ENCODE peak calls at places on chromosome 6, in ten cellular contexts. One of them, this sample, is unnamed.

GRCh38 chr6:154164397-154164796 is 125.4 kb downstream of the OPRM1 start:
- DNase-seq in stimulated activated CD4-positive, alpha-beta T cell treated with anti-CD3 and anti-CD28 coated beads, Interleukin-1b, Interleukin-23, amount 100 ng/mL, for 48 hours: no peak
- DNase-seq in skeletal muscle cell: peak
- DNase-seq in midbrain: peak
- DNase-seq in NCI-H1092: no peak
- DNase-seq in HTR-8/SVneo: no peak
- DNase-seq in GOT3: no peak
- DNase-seq in activated CD4-positive, alpha-beta T cell treated with anti-CD3 and anti-CD28 coated beads for 48 hours: no peak
- DNase-seq in naive B cell: no peak
- DNase-seq in SW 1271: no peak
- DNase-seq in this sample: no peak

GRCh38 chr6:35370124-35370741 is 27.9 kb downstream of the PPARD start:
- DNase-seq in stimulated activated CD4-positive, alpha-beta T cell treated with anti-CD3 and anti-CD28 coated beads, Interleukin-1b, Interleukin-23, amount 100 ng/mL, for 48 hours: peak
- DNase-seq in skeletal muscle cell: peak
- DNase-seq in midbrain: peak
- DNase-seq in NCI-H1092: no peak
- DNase-seq in HTR-8/SVneo: peak
- DNase-seq in GOT3: peak
- DNase-seq in activated CD4-positive, alpha-beta T cell treated with anti-CD3 and anti-CD28 coated beads for 48 hours: peak
- DNase-seq in naive B cell: peak
- DNase-seq in SW 1271: peak
- DNase-seq in this sample: no peak

GRCh38 chr6:111938710-111939109 is 65.5 kb upstream of the FYN start:
- DNase-seq in stimulated activated CD4-positive, alpha-beta T cell treated with anti-CD3 and anti-CD28 coated beads, Interleukin-1b, Interleukin-23, amount 100 ng/mL, for 48 hours: no peak
- DNase-seq in skeletal muscle cell: peak
- DNase-seq in midbrain: no peak
- DNase-seq in NCI-H1092: no peak
- DNase-seq in HTR-8/SVneo: no peak
- DNase-seq in GOT3: no peak
- DNase-seq in activated CD4-positive, alpha-beta T cell treated with anti-CD3 and anti-CD28 coated beads for 48 hours: no peak
- DNase-seq in naive B cell: no peak
- DNase-seq in SW 1271: no peak
- DNase-seq in this sample: no peak

GRCh38 chr6:134175532-134176282 is 123.3 kb upstream of the SLC2A12 start:
- DNase-seq in stimulated activated CD4-positive, alpha-beta T cell treated with anti-CD3 and anti-CD28 coated beads, Interleukin-1b, Interleukin-23, amount 100 ng/mL, for 48 hours: peak
- DNase-seq in skeletal muscle cell: no peak
- DNase-seq in midbrain: peak
- DNase-seq in NCI-H1092: no peak
- DNase-seq in HTR-8/SVneo: no peak
- DNase-seq in GOT3: peak
- DNase-seq in activated CD4-positive, alpha-beta T cell treated with anti-CD3 and anti-CD28 coated beads for 48 hours: peak
- DNase-seq in naive B cell: peak
- DNase-seq in SW 1271: peak
- DNase-seq in this sample: no peak

GRCh38 chr6:128919412-128919811 is 36.5 kb downstream of the LAMA2 start:
- DNase-seq in stimulated activated CD4-positive, alpha-beta T cell treated with anti-CD3 and anti-CD28 coated beads, Interleukin-1b, Interleukin-23, amount 100 ng/mL, for 48 hours: no peak
- DNase-seq in skeletal muscle cell: no peak
- DNase-seq in midbrain: no peak
- DNase-seq in NCI-H1092: no peak
- DNase-seq in HTR-8/SVneo: no peak
- DNase-seq in GOT3: no peak
- DNase-seq in activated CD4-positive, alpha-beta T cell treated with anti-CD3 and anti-CD28 coated beads for 48 hours: no peak
- DNase-seq in naive B cell: no peak
- DNase-seq in SW 1271: no peak
- DNase-seq in this sample: no peak

GRCh38 chr6:41066867-41067304 is 5.3 kb downstream of the OARD1 start:
- DNase-seq in stimulated activated CD4-positive, alpha-beta T cell treated with anti-CD3 and anti-CD28 coated beads, Interleukin-1b, Interleukin-23, amount 100 ng/mL, for 48 hours: peak
- DNase-seq in skeletal muscle cell: peak
- DNase-seq in midbrain: peak
- DNase-seq in NCI-H1092: peak
- DNase-seq in HTR-8/SVneo: peak
- DNase-seq in GOT3: peak
- DNase-seq in activated CD4-positive, alpha-beta T cell treated with anti-CD3 and anti-CD28 coated beads for 48 hours: peak
- DNase-seq in naive B cell: peak
- DNase-seq in SW 1271: peak
- DNase-seq in this sample: peak

GRCh38 chr6:144434308-144434990 is 149.3 kb downstream of the UTRN start:
- DNase-seq in stimulated activated CD4-positive, alpha-beta T cell treated with anti-CD3 and anti-CD28 coated beads, Interleukin-1b, Interleukin-23, amount 100 ng/mL, for 48 hours: no peak
- DNase-seq in skeletal muscle cell: peak
- DNase-seq in midbrain: no peak
- DNase-seq in NCI-H1092: no peak
- DNase-seq in HTR-8/SVneo: peak
- DNase-seq in GOT3: no peak
- DNase-seq in activated CD4-positive, alpha-beta T cell treated with anti-CD3 and anti-CD28 coated beads for 48 hours: no peak
- DNase-seq in naive B cell: no peak
- DNase-seq in SW 1271: peak
- DNase-seq in this sample: no peak

GRCh38 chr6:2363211-2363610 is 117.8 kb upstream of the GMDS start:
- DNase-seq in stimulated activated CD4-positive, alpha-beta T cell treated with anti-CD3 and anti-CD28 coated beads, Interleukin-1b, Interleukin-23, amount 100 ng/mL, for 48 hours: no peak
- DNase-seq in skeletal muscle cell: no peak
- DNase-seq in midbrain: no peak
- DNase-seq in NCI-H1092: no peak
- DNase-seq in HTR-8/SVneo: no peak
- DNase-seq in GOT3: no peak
- DNase-seq in activated CD4-positive, alpha-beta T cell treated with anti-CD3 and anti-CD28 coated beads for 48 hours: no peak
- DNase-seq in naive B cell: no peak
- DNase-seq in SW 1271: no peak
- DNase-seq in this sample: no peak

GRCh38 chr6:6039946-6040509 is 33.3 kb upstream of the NRN1 start:
- DNase-seq in stimulated activated CD4-positive, alpha-beta T cell treated with anti-CD3 and anti-CD28 coated beads, Interleukin-1b, Interleukin-23, amount 100 ng/mL, for 48 hours: no peak
- DNase-seq in skeletal muscle cell: no peak
- DNase-seq in midbrain: no peak
- DNase-seq in NCI-H1092: no peak
- DNase-seq in HTR-8/SVneo: no peak
- DNase-seq in GOT3: no peak
- DNase-seq in activated CD4-positive, alpha-beta T cell treated with anti-CD3 and anti-CD28 coated beads for 48 hours: no peak
- DNase-seq in naive B cell: no peak
- DNase-seq in SW 1271: no peak
- DNase-seq in this sample: no peak

GRCh38 chr6:129893513-129894098 is 32.5 kb upstream of the TMEM244 start:
- DNase-seq in stimulated activated CD4-positive, alpha-beta T cell treated with anti-CD3 and anti-CD28 coated beads, Interleukin-1b, Interleukin-23, amount 100 ng/mL, for 48 hours: no peak
- DNase-seq in skeletal muscle cell: no peak
- DNase-seq in midbrain: peak
- DNase-seq in NCI-H1092: no peak
- DNase-seq in HTR-8/SVneo: no peak
- DNase-seq in GOT3: no peak
- DNase-seq in activated CD4-positive, alpha-beta T cell treated with anti-CD3 and anti-CD28 coated beads for 48 hours: no peak
- DNase-seq in naive B cell: no peak
- DNase-seq in SW 1271: no peak
- DNase-seq in this sample: no peak

GRCh38 chr6:136030131-136030530 is 178.6 kb downstream of the PDE7B start:
- DNase-seq in stimulated activated CD4-positive, alpha-beta T cell treated with anti-CD3 and anti-CD28 coated beads, Interleukin-1b, Interleukin-23, amount 100 ng/mL, for 48 hours: no peak
- DNase-seq in skeletal muscle cell: no peak
- DNase-seq in midbrain: no peak
- DNase-seq in NCI-H1092: no peak
- DNase-seq in HTR-8/SVneo: no peak
- DNase-seq in GOT3: no peak
- DNase-seq in activated CD4-positive, alpha-beta T cell treated with anti-CD3 and anti-CD28 coated beads for 48 hours: no peak
- DNase-seq in naive B cell: no peak
- DNase-seq in SW 1271: no peak
- DNase-seq in this sample: no peak

GRCh38 chr6:107244742-107245470 is 129.6 kb upstream of the BEND3 start:
- DNase-seq in stimulated activated CD4-positive, alpha-beta T cell treated with anti-CD3 and anti-CD28 coated beads, Interleukin-1b, Interleukin-23, amount 100 ng/mL, for 48 hours: no peak
- DNase-seq in skeletal muscle cell: no peak
- DNase-seq in midbrain: no peak
- DNase-seq in NCI-H1092: no peak
- DNase-seq in HTR-8/SVneo: no peak
- DNase-seq in GOT3: no peak
- DNase-seq in activated CD4-positive, alpha-beta T cell treated with anti-CD3 and anti-CD28 coated beads for 48 hours: no peak
- DNase-seq in naive B cell: no peak
- DNase-seq in SW 1271: no peak
- DNase-seq in this sample: no peak

GRCh38 chr6:52815167-52816092 is 11.8 kb upstream of the GSTA1 start:
- DNase-seq in stimulated activated CD4-positive, alpha-beta T cell treated with anti-CD3 and anti-CD28 coated beads, Interleukin-1b, Interleukin-23, amount 100 ng/mL, for 48 hours: peak
- DNase-seq in skeletal muscle cell: no peak
- DNase-seq in midbrain: peak
- DNase-seq in NCI-H1092: peak
- DNase-seq in HTR-8/SVneo: peak
- DNase-seq in GOT3: no peak
- DNase-seq in activated CD4-positive, alpha-beta T cell treated with anti-CD3 and anti-CD28 coated beads for 48 hours: peak
- DNase-seq in naive B cell: peak
- DNase-seq in SW 1271: peak
- DNase-seq in this sample: peak

GRCh38 chr6:129637340-129638054 is 72.5 kb downstream of the ARHGAP18 start:
- DNase-seq in stimulated activated CD4-positive, alpha-beta T cell treated with anti-CD3 and anti-CD28 coated beads, Interleukin-1b, Interleukin-23, amount 100 ng/mL, for 48 hours: no peak
- DNase-seq in skeletal muscle cell: no peak
- DNase-seq in midbrain: no peak
- DNase-seq in NCI-H1092: no peak
- DNase-seq in HTR-8/SVneo: no peak
- DNase-seq in GOT3: no peak
- DNase-seq in activated CD4-positive, alpha-beta T cell treated with anti-CD3 and anti-CD28 coated beads for 48 hours: no peak
- DNase-seq in naive B cell: no peak
- DNase-seq in SW 1271: no peak
- DNase-seq in this sample: no peak

GRCh38 chr6:170089937-170090335 is 200.9 kb downstream of the DLL1 start:
- DNase-seq in stimulated activated CD4-positive, alpha-beta T cell treated with anti-CD3 and anti-CD28 coated beads, Interleukin-1b, Interleukin-23, amount 100 ng/mL, for 48 hours: no peak
- DNase-seq in skeletal muscle cell: no peak
- DNase-seq in midbrain: no peak
- DNase-seq in NCI-H1092: no peak
- DNase-seq in HTR-8/SVneo: no peak
- DNase-seq in GOT3: no peak
- DNase-seq in activated CD4-positive, alpha-beta T cell treated with anti-CD3 and anti-CD28 coated beads for 48 hours: peak
- DNase-seq in naive B cell: peak
- DNase-seq in SW 1271: no peak
- DNase-seq in this sample: no peak

GRCh38 chr6:19812512-19813119 is 24.6 kb upstream of the ID4 start:
- DNase-seq in stimulated activated CD4-positive, alpha-beta T cell treated with anti-CD3 and anti-CD28 coated beads, Interleukin-1b, Interleukin-23, amount 100 ng/mL, for 48 hours: no peak
- DNase-seq in skeletal muscle cell: no peak
- DNase-seq in midbrain: peak
- DNase-seq in NCI-H1092: no peak
- DNase-seq in HTR-8/SVneo: peak
- DNase-seq in GOT3: no peak
- DNase-seq in activated CD4-positive, alpha-beta T cell treated with anti-CD3 and anti-CD28 coated beads for 48 hours: no peak
- DNase-seq in naive B cell: no peak
- DNase-seq in SW 1271: peak
- DNase-seq in this sample: no peak

GRCh38 chr6:17762651-17763050 is 55.9 kb upstream of the NUP153 start:
- DNase-seq in stimulated activated CD4-positive, alpha-beta T cell treated with anti-CD3 and anti-CD28 coated beads, Interleukin-1b, Interleukin-23, amount 100 ng/mL, for 48 hours: no peak
- DNase-seq in skeletal muscle cell: no peak
- DNase-seq in midbrain: no peak
- DNase-seq in NCI-H1092: no peak
- DNase-seq in HTR-8/SVneo: no peak
- DNase-seq in GOT3: no peak
- DNase-seq in activated CD4-positive, alpha-beta T cell treated with anti-CD3 and anti-CD28 coated beads for 48 hours: no peak
- DNase-seq in naive B cell: no peak
- DNase-seq in SW 1271: no peak
- DNase-seq in this sample: no peak

GRCh38 chr6:5125152-5126006 is 40.2 kb downstream of the PPP1R3G start:
- DNase-seq in stimulated activated CD4-positive, alpha-beta T cell treated with anti-CD3 and anti-CD28 coated beads, Interleukin-1b, Interleukin-23, amount 100 ng/mL, for 48 hours: no peak
- DNase-seq in skeletal muscle cell: peak
- DNase-seq in midbrain: no peak
- DNase-seq in NCI-H1092: no peak
- DNase-seq in HTR-8/SVneo: peak
- DNase-seq in GOT3: no peak
- DNase-seq in activated CD4-positive, alpha-beta T cell treated with anti-CD3 and anti-CD28 coated beads for 48 hours: no peak
- DNase-seq in naive B cell: no peak
- DNase-seq in SW 1271: peak
- DNase-seq in this sample: no peak

GRCh38 chr6:11202513-11203305 is 29.8 kb downstream of the NEDD9 start:
- DNase-seq in stimulated activated CD4-positive, alpha-beta T cell treated with anti-CD3 and anti-CD28 coated beads, Interleukin-1b, Interleukin-23, amount 100 ng/mL, for 48 hours: no peak
- DNase-seq in skeletal muscle cell: no peak
- DNase-seq in midbrain: peak
- DNase-seq in NCI-H1092: no peak
- DNase-seq in HTR-8/SVneo: no peak
- DNase-seq in GOT3: no peak
- DNase-seq in activated CD4-positive, alpha-beta T cell treated with anti-CD3 and anti-CD28 coated beads for 48 hours: no peak
- DNase-seq in naive B cell: no peak
- DNase-seq in SW 1271: no peak
- DNase-seq in this sample: peak